ENCODE peak calls at places on chromosomes 1 and 21, in eight cellular contexts. U is mesendoderm, F is K562, O is fibroblast of lung, R is stomach, L is cardiac muscle cell, N is heart right ventricle, K is breast epithelium. C is an unnamed sample. For H3K36me3, the result is how much of the 10 kb centered on the place peaks cover.

GRCh38 chr21:21682172-21682571 is 684.0 kb downstream of the NCAM2 start:
- DNase-seq in U (peak), F (no peak), O (peak), R (no peak), L (peak), N (no peak), K (no peak), C (peak)

GRCh38 chr1:25647863-25648262 is 31.3 kb downstream of the MAN1C1 start:
- DNase-seq in U (no peak), F (no peak), O (no peak), R (no peak), L (no peak), N (no peak), K (peak), C (no peak)

GRCh38 chr1:100866041-100866900 is 28.4 kb downstream of the EXTL2 start:
- DNase-seq in U (peak), F (peak), O (peak), R (no peak), L (peak), N (no peak), K (no peak), C (peak)

GRCh38 chr1:221777434-221778072 is 35.7 kb upstream of the DUSP10 start:
- DNase-seq in U (no peak), F (no peak), O (no peak), R (no peak), L (no peak), N (no peak), K (no peak), C (no peak)

GRCh38 chr1:59673575-59674467 is 140.9 kb upstream of the HOOK1 start:
- DNase-seq in U (no peak), F (no peak), O (no peak), R (peak), L (no peak), N (no peak), K (peak), C (no peak)

GRCh38 chr21:32131960-32132359 is 146.9 kb downstream of the MIS18A start:
- DNase-seq in U (peak), F (peak), O (peak), R (no peak), L (peak), N (no peak), K (no peak), C (peak)

GRCh38 chr1:1351511-1352427 is 2.6 kb upstream of the DVL1 start:
- DNase-seq in U (no peak), F (peak), O (peak), R (no peak), L (peak), N (peak), K (no peak), C (peak)

GRCh38 chr1:221963742-221964141 is 221.9 kb upstream of the DUSP10 start:
- DNase-seq in U (no peak), F (no peak), O (no peak), R (no peak), L (no peak), N (no peak), K (no peak), C (no peak)

GRCh38 chr1:18840145-18840544 is 19.3 kb downstream of the TAS1R2 start:
- DNase-seq in U (no peak), F (no peak), O (no peak), R (no peak), L (no peak), N (no peak), K (no peak), C (no peak)

GRCh38 chr1:156247460-156248322 is at the start of gene PAQR6:
- DNase-seq in U (no peak), F (no peak), O (no peak), R (peak), L (no peak), N (no peak), K (peak), C (no peak)

GRCh38 chr1:26081267-26082019 is 14.0 kb upstream of the TRIM63 start:
- DNase-seq in U (no peak), F (no peak), O (no peak), R (no peak), L (no peak), N (peak), K (no peak), C (no peak)

GRCh38 chr1:205598841-205599666 is 32.8 kb downstream of the ELK4 start:
- DNase-seq in U (no peak), F (no peak), O (peak), R (peak), L (peak), N (peak), K (no peak), C (peak)

GRCh38 chr1:151840421-151840820 is 801 bp upstream of the C2CD4D start:
- DNase-seq in U (no peak), F (no peak), O (no peak), R (no peak), L (no peak), N (no peak), K (no peak), C (no peak)

GRCh38 chr1:25700626-25701025 is 84.0 kb downstream of the MAN1C1 start:
- DNase-seq in U (peak), F (peak), O (no peak), R (no peak), L (no peak), N (no peak), K (no peak), C (no peak)

GRCh38 chr1:90835172-90835660 is 118.1 kb upstream of the BARHL2 start:
- DNase-seq in U (peak), F (no peak), O (no peak), R (no peak), L (no peak), N (no peak), K (no peak), C (no peak)

GRCh38 chr1:159869173-159869572 is 6.7 kb upstream of the VSIG8 start:
- DNase-seq in U (no peak), F (peak), O (peak), R (no peak), L (peak), N (no peak), K (no peak), C (peak)

GRCh38 chr1:44780583-44781121 is 5.3 kb downstream of the RPS8 start:
- DNase-seq in U (no peak), F (peak), O (no peak), R (no peak), L (no peak), N (no peak), K (no peak), C (no peak)

GRCh38 chr21:45981154-45981606 is 390 bp upstream of the COL6A1 start:
- DNase-seq in U (peak), F (peak), O (peak), R (peak), L (peak), N (peak), K (peak), C (peak)

GRCh38 chr21:34952701-34953100 is 96.4 kb downstream of the RUNX1 start:
- DNase-seq in U (no peak), F (no peak), O (no peak), R (no peak), L (no peak), N (no peak), K (no peak), C (no peak)

GRCh38 chr21:35484856-35485255 is 435.8 kb upstream of the RUNX1 start:
- DNase-seq in U (no peak), F (no peak), O (no peak), R (no peak), L (no peak), N (no peak), K (no peak), C (no peak)

GRCh38 chr1:183472488-183473285 is at the start of gene SMG7:
- DNase-seq in U (peak), F (peak), O (no peak), R (peak), L (peak), N (peak), K (no peak), C (peak)

GRCh38 chr1:54643736-54644135 is 2.1 kb downstream of the MROH7 start:
- DNase-seq in U (no peak), F (no peak), O (no peak), R (no peak), L (no peak), N (no peak), K (no peak), C (no peak)

GRCh38 chr1:6035265-6035664 is 10.4 kb upstream of the KCNAB2 start:
- DNase-seq in U (no peak), F (no peak), O (no peak), R (no peak), L (no peak), N (no peak), K (no peak), C (no peak)

GRCh38 chr1:61338899-61339298 is 256.5 kb downstream of the NFIA start:
- DNase-seq in U (no peak), F (no peak), O (no peak), R (no peak), L (no peak), N (no peak), K (no peak), C (no peak)

GRCh38 chr1:227043755-227044154 is 103.7 kb downstream of the COQ8A start:
- DNase-seq in U (peak), F (peak), O (peak), R (no peak), L (peak), N (no peak), K (no peak), C (peak)

GRCh38 chr1:4689941-4690635 is 35.7 kb downstream of the AJAP1 start:
- DNase-seq in U (no peak), F (no peak), O (no peak), R (no peak), L (no peak), N (no peak), K (no peak), C (no peak)

GRCh38 chr1:88878731-88879130 is 12.6 kb downstream of the GTF2B start:
- DNase-seq in U (no peak), F (no peak), O (no peak), R (no peak), L (no peak), N (no peak), K (no peak), C (no peak)

GRCh38 chr21:42524341-42525227 is 10.9 kb downstream of the SLC37A1 start:
- DNase-seq in U (peak), F (no peak), O (peak), R (peak), L (no peak), N (peak), K (peak), C (peak)

GRCh38 chr1:161287482-161288054 is 22.2 kb downstream of the MPZ start:
- DNase-seq in U (no peak), F (no peak), O (no peak), R (no peak), L (no peak), N (no peak), K (no peak), C (no peak)

GRCh38 chr1:27099154-27099903 is 55.6 kb downstream of the SLC9A1 start:
- DNase-seq in U (peak), F (peak), O (peak), R (peak), L (peak), N (peak), K (peak), C (peak)

GRCh38 chr1:3292051-3292722 is 162.3 kb upstream of the ARHGEF16 start:
- DNase-seq in U (no peak), F (no peak), O (no peak), R (no peak), L (no peak), N (peak), K (no peak), C (no peak)

GRCh38 chr1:154567386-154568164 is at the start of gene CHRNB2:
- DNase-seq in U (peak), F (peak), O (peak), R (peak), L (peak), N (peak), K (peak), C (peak)

GRCh38 chr21:42616366-42617340 is 36.8 kb upstream of the PDE9A start:
- DNase-seq in U (peak), F (no peak), O (no peak), R (no peak), L (no peak), N (no peak), K (no peak), C (no peak)

GRCh38 chr21:38490411-38491020 is 7.8 kb downstream of the ERG start:
- DNase-seq in U (no peak), F (no peak), O (no peak), R (no peak), L (no peak), N (no peak), K (no peak), C (no peak)

GRCh38 chr1:53295295-53295694 is 32.6 kb downstream of the LRP8 start:
- DNase-seq in U (no peak), F (no peak), O (no peak), R (no peak), L (no peak), N (no peak), K (no peak), C (peak)

GRCh38 chr1:159076753-159077656 is at the start of gene AIM2:
- DNase-seq in U (no peak), F (peak), O (no peak), R (peak), L (no peak), N (no peak), K (no peak), C (peak)

DNA sequence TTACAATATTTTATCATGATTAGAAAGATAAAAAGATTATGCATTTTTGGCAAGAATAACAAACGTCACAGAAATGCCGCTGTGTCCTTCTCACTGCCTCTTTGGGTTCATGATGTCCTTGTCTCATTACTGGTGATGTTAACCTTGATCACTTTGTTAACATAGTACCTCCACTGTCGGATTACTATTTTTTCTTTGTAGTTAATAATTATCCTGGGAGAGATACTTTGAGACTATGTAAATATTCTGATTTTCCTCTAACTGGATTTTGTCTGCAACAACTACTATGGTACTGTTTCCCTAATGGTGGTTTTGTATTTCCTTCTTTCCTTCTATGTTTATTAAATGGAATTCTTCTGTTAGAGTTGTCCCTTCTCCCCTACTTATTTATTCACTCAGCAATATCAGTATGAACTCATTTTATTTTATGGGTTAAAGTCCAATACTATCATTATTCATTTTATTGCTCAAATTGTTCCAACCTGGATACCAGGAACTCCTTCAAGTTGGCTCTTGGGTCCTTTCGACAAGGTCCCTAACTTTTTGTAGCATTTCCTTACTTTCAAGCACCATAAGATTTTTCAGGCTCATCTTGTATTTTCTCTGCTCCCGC is 4.1 kb downstream of the TOR1AIP2 start:
- DNase-seq in U (no peak), F (no peak), O (no peak), R (no peak), L (no peak), N (no peak), K (no peak), C (no peak)
- H3K36me3 ChIP-seq in U (under half), F (half or more), O (under half), R (under half), L (under half), N (under half), K (under half), C (under half)

DNA sequence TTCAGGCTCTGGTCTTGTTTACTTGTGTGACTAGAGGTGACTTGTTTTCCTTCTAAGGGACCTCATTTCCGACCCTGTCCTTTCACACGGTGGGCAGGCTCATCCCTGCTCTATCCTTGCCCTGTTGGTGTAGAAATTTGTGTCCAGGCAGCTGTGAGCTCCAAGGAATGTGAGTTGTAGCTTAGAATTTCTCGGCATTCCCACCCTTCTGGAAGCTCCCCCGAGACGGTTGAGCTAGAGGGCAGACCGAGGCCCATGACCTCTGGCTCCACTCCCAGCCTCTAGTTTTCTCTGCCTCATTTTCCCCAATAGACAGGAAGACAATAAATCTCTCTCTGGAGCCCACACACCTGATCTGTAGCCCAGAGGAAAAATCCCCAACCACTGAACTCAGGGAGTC is 100.9 kb downstream of the NAV1 start:
- DNase-seq in U (no peak), F (no peak), O (no peak), R (no peak), L (peak), N (no peak), K (no peak), C (no peak)
- H3K36me3 ChIP-seq in U (under half), F (under half), O (under half), R (under half), L (under half), N (under half), K (under half), C (under half)

DNA sequence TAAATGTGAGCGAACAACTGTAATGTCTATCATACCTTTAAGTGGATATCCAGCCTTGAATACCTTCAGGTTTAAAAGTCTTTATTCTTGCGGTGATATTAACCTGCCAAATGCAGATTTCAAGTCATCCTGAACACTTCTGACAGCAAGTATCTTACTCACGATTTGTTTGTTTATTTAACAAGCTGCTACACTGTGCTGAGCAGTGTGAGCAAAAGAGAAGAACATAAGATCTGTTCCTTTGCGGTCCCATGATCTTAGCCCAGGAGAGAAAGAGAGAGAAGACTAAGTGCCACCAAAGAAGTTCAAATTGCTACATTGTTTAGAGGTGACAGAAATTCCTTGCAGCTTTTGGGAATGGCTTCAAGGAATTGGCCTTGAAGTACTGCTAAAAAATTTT is 9.5 kb upstream of the IL24 start:
- DNase-seq in U (no peak), F (no peak), O (peak), R (no peak), L (no peak), N (no peak), K (no peak), C (peak)
- H3K36me3 ChIP-seq in U (under half), F (under half), O (under half), R (under half), L (under half), N (under half), K (under half), C (under half)

GRCh38 chr1:15287035-15287434 is 40.0 kb downstream of the FHAD1 start:
- DNase-seq in U (no peak), F (no peak), O (no peak), R (no peak), L (no peak), N (no peak), K (no peak), C (no peak)

GRCh38 chr1:15289251-15289651 is 42.2 kb downstream of the FHAD1 start:
- DNase-seq in U (no peak), F (no peak), O (no peak), R (no peak), L (no peak), N (no peak), K (no peak), C (no peak)

GRCh38 chr1:15288173-15288926 is 41.3 kb downstream of the FHAD1 start:
- DNase-seq in U (no peak), F (no peak), O (no peak), R (no peak), L (no peak), N (no peak), K (no peak), C (no peak)

GRCh38 chr1:15286452-15286851 is 39.4 kb downstream of the FHAD1 start:
- DNase-seq in U (no peak), F (no peak), O (no peak), R (no peak), L (no peak), N (no peak), K (no peak), C (no peak)

GRCh38 chr1:15287591-15287990 is 40.6 kb downstream of the FHAD1 start:
- DNase-seq in U (no peak), F (no peak), O (no peak), R (no peak), L (no peak), N (no peak), K (no peak), C (no peak)
- H3K36me3 ChIP-seq in U (under half), F (under half), O (under half), R (under half), L (under half), N (under half), K (under half), C (under half)